ENCODE peak calls at places on chromosomes 1 and 21, in nine cellular contexts. P is fibroblast of mammary gland, Y is A549, N is psoas muscle, E is MM.1S, L is adrenal gland, Z is tibial artery, Q is right cardiac atrium, F is HCT116. U is an unnamed sample.

GRCh38 chr1:93977546-93977945 is 68.3 kb upstream of the GCLM start:
- DNase-seq in P (peak; percentile 88), Y (no peak), N (no peak), E (no peak), L (no peak), Z (no peak), Q (no peak), F (no peak), U (no peak)

GRCh38 chr1:24955161-24955560 is 25.1 kb upstream of the RUNX3 start:
- DNase-seq in P (peak; percentile 45), Y (no peak), N (no peak), E (no peak), L (no peak), Z (no peak), Q (no peak), F (peak; percentile 16), U (peak; percentile 17)

GRCh38 chr21:42746240-42746592 is 92.8 kb downstream of the PDE9A start:
- DNase-seq in P (no peak), Y (no peak), N (no peak), E (no peak), L (no peak), Z (peak; percentile 50), Q (no peak), F (no peak), U (peak; percentile 52)

GRCh38 chr1:30452925-30453324 is 270.5 kb downstream of the MATN1 start:
- DNase-seq in P (no peak), Y (no peak), N (no peak), E (no peak), L (no peak), Z (peak; percentile 27), Q (no peak), F (no peak), U (peak; percentile 8)

GRCh38 chr1:201023517-201023902 is at the start of gene KIF21B:
- DNase-seq in P (peak; percentile 14), Y (peak; percentile 88), N (peak; percentile 82), E (peak; percentile 95), L (peak; percentile 73), Z (peak; percentile 81), Q (peak; percentile 87), F (no peak), U (peak; percentile 86)

GRCh38 chr21:31543191-31543590 is 116.3 kb upstream of the SOD1 start:
- DNase-seq in P (peak; percentile 19), Y (no peak), N (peak; percentile 26), E (no peak), L (no peak), Z (no peak), Q (peak; percentile 73), F (no peak), U (peak; percentile 61)

GRCh38 chr1:165827199-165828102 is at the start of gene UCK2:
- DNase-seq in P (peak; percentile 70), Y (peak; percentile 89), N (peak; percentile 85), E (peak; percentile 91), L (peak; percentile 77), Z (peak; percentile 88), Q (peak; percentile 85), F (peak; percentile 58), U (peak; percentile 94)

GRCh38 chr1:44417351-44418021 is 12.4 kb downstream of the RNF220 start:
- DNase-seq in P (no peak), Y (no peak), N (no peak), E (no peak), L (no peak), Z (no peak), Q (peak; percentile 55), F (no peak), U (peak; percentile 85)

GRCh38 chr1:173473599-173474011 is 3.5 kb upstream of the PRDX6 start:
- DNase-seq in P (peak; percentile 73), Y (no peak), N (no peak), E (no peak), L (no peak), Z (no peak), Q (no peak), F (peak; percentile 29), U (no peak)

GRCh38 chr1:163467291-163467690 is 145.5 kb downstream of the NUF2 start:
- DNase-seq in P (no peak), Y (no peak), N (no peak), E (no peak), L (no peak), Z (no peak), Q (no peak), F (no peak), U (no peak)

GRCh38 chr1:32215629-32216505 is 6.3 kb downstream of the TMEM234 start:
- DNase-seq in P (peak; percentile 62), Y (peak; percentile 62), N (no peak), E (peak; percentile 59), L (peak; percentile 69), Z (no peak), Q (peak; percentile 60), F (peak; percentile 32), U (peak; percentile 60)

GRCh38 chr1:183023146-183023600 is at the start of gene LAMC1:
- DNase-seq in P (peak; percentile 78), Y (peak; percentile 68), N (peak; percentile 87), E (peak; percentile 63), L (peak; percentile 74), Z (peak; percentile 84), Q (peak; percentile 88), F (no peak), U (peak; percentile 74)

GRCh38 chr1:91885716-91886506 is at the start of gene TGFBR3:
- DNase-seq in P (peak; percentile 91), Y (peak; percentile 76), N (peak; percentile 93), E (peak; percentile 79), L (peak; percentile 98), Z (peak; percentile 96), Q (peak; percentile 95), F (peak; percentile 56), U (peak; percentile 93)

GRCh38 chr1:31593770-31594632 is 17.7 kb downstream of the TINAGL1 start:
- DNase-seq in P (peak; percentile 70), Y (peak; percentile 67), N (peak; percentile 80), E (peak; percentile 80), L (peak; percentile 87), Z (peak; percentile 88), Q (peak; percentile 84), F (peak; percentile 68), U (peak; percentile 89)

GRCh38 chr1:166166400-166166699 is 451 bp downstream of the FAM78B start:
- DNase-seq in P (no peak), Y (no peak), N (peak; percentile 16), E (no peak), L (no peak), Z (no peak), Q (no peak), F (no peak), U (peak; percentile 74)

GRCh38 chr1:1093610-1093943 is 19.5 kb upstream of the RNF223 start:
- DNase-seq in P (no peak), Y (no peak), N (peak; percentile 23), E (no peak), L (no peak), Z (peak; percentile 27), Q (no peak), F (no peak), U (no peak)

GRCh38 chr21:44440241-44441040 is 14.9 kb upstream of the LRRC3 start:
- DNase-seq in P (no peak), Y (no peak), N (peak; percentile 9), E (no peak), L (no peak), Z (peak; percentile 35), Q (no peak), F (no peak), U (peak; percentile 50)

DNA sequence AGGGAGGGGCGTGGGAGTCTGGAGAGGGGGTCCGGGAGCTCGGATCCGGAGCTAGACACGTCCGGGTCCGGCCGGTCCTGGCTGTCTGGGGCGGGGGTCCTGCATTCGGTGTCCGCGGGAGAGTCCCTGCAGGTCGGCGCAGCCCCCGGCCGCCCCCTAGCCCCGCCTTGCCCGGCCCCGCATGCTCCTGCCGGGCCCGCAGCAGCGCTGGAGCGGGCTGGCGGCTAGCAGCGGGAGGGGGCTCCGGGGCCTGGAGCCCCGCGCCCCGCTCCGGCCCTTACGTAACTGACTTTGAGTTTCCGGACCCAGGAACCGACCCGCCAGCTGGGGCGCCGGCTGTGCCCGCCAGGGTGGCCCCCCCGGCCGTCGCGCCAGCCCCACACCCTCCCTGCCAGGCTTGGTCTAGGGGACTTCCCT is 26.9 kb upstream of the EPB41 start:
- DNase-seq in P (no peak), Y (no peak), N (no peak), E (peak; percentile 20), L (peak; percentile 52), Z (no peak), Q (peak; percentile 27), F (no peak), U (peak; percentile 60)
- H3K4me3 ChIP-seq in P (peak overlapping the region; percentile 64), Y (peak overlapping the region; percentile 89), N (peak overlapping the region; percentile 99), E (peak overlapping the region; percentile 99), L (peak overlapping the region; percentile 75), Z (peak overlapping the region; percentile 100), Q (peak overlapping the region; percentile 67), F (peak overlapping the region; percentile 96), U (peak overlapping the region; percentile 88)

DNA sequence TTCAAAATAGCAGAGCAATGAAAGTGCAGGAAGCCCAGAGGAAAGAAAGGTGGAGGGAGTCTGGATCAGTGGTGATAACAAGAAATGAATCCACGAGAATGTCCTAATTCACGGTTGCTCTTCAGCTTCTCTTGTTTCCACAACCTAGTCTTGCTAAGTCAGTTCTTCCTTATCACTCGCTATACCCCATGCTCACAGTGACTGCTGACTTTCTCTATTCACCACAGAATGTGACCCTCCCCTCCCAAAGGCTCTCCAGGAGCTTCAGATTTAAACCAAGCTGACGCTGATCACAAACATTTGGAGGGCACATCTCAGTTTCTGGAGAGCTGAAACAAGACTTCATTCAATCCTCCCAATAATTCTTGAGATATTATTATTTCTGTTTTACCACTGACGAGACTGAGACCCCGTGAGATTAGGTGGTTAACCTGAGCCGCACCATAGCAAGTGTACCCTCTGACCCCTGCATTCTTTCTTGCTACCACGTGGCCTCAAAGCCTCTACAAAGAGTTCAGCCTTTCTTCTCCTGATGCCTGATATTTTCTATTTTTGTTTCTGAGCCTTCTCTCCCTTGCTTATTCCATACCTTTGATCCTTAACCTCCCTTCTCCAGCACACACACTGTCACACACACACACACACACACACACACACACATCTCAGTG is 10.7 kb upstream of the CCN1 start:
- DNase-seq in P (no peak), Y (no peak), N (no peak), E (no peak), L (no peak), Z (no peak), Q (no peak), F (no peak), U (no peak)
- H3K4me3 ChIP-seq in P (no peak overlapping the region), Y (no peak overlapping the region), N (no peak overlapping the region), E (no peak overlapping the region), L (no peak overlapping the region), Z (no peak overlapping the region), Q (no peak overlapping the region), F (no peak overlapping the region), U (no peak overlapping the region)

GRCh38 chr1:223133824-223134435 is 9.1 kb downstream of the TLR5 start:
- DNase-seq in P (peak; percentile 69), Y (peak; percentile 87), N (peak; percentile 84), E (peak; percentile 81), L (peak; percentile 87), Z (peak; percentile 91), Q (peak; percentile 87), F (peak; percentile 74), U (peak; percentile 94)
- H3K4me3 ChIP-seq in P (peak overlapping the region; percentile 27), Y (peak overlapping the region; percentile 49), N (peak overlapping the region; percentile 57), E (peak overlapping the region; percentile 23), L (peak overlapping the region; percentile 39), Z (peak overlapping the region; percentile 54), Q (peak overlapping the region; percentile 55), F (peak overlapping the region; percentile 31), U (peak overlapping the region; percentile 58)

DNA sequence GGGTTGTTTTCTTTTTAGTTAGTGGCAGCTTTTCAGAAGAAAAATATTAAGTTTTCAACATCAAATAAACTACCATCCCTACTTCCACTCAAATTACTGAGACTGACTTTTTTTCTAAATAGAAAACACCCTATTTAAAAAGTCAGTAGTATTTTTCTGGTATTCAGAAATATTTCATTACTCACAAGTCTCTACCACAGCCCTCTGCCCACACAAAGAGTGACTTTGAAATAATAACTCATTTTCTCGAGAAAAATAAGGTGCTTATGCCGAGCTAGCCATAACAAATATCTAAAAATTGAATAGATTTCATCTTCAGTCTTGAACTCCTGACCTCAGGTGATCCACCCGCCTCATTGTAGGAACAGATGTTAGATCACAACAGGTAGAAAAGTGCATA is 41.8 kb upstream of the USP25 start:
- DNase-seq in P (no peak), Y (no peak), N (no peak), E (no peak), L (no peak), Z (no peak), Q (no peak), F (no peak), U (no peak)
- H3K4me3 ChIP-seq in P (no peak overlapping the region), Y (no peak overlapping the region), N (no peak overlapping the region), E (no peak overlapping the region), L (no peak overlapping the region), Z (no peak overlapping the region), Q (no peak overlapping the region), F (no peak overlapping the region), U (no peak overlapping the region)